ENCODE peak calls at places on chromosomes 6 and 20, in four cellular contexts. One of them, this sample, is unnamed.

GRCh38 chr6:110518281-110518623 is 41.8 kb upstream of the SLC22A16 start:
- DNase-seq in HL-60: no peak
- DNase-seq in breast epithelium: no peak
- DNase-seq in cardiac muscle cell: peak; percentile 48
- DNase-seq in this sample: no peak

GRCh38 chr20:5996765-5997164 is 46.3 kb downstream of the MCM8 start:
- DNase-seq in HL-60: no peak
- DNase-seq in breast epithelium: no peak
- DNase-seq in cardiac muscle cell: no peak
- DNase-seq in this sample: no peak

GRCh38 chr20:10536531-10536930 is 101.4 kb downstream of the SLX4IP start:
- DNase-seq in HL-60: no peak
- DNase-seq in breast epithelium: peak; percentile 54
- DNase-seq in cardiac muscle cell: peak; percentile 60
- DNase-seq in this sample: no peak

GRCh38 chr20:58352454-58352853 is 36.6 kb upstream of the VAPB start:
- DNase-seq in cardiac muscle cell: no peak
- DNase-seq in breast epithelium: no peak
- DNase-seq in HL-60: no peak
- DNase-seq in this sample: no peak

GRCh38 chr6:10310826-10311225 is 104.0 kb downstream of the TFAP2A start:
- DNase-seq in breast epithelium: peak; percentile 28
- DNase-seq in HL-60: no peak
- DNase-seq in cardiac muscle cell: no peak
- DNase-seq in this sample: no peak

GRCh38 chr6:126886106-126886505 is 232.4 kb upstream of the RSPO3 start:
- DNase-seq in HL-60: no peak
- DNase-seq in breast epithelium: no peak
- DNase-seq in cardiac muscle cell: peak; percentile 3
- DNase-seq in this sample: no peak

GRCh38 chr6:137102050-137102848 is 57.5 kb upstream of the IL20RA start:
- DNase-seq in breast epithelium: no peak
- DNase-seq in HL-60: no peak
- DNase-seq in cardiac muscle cell: no peak
- DNase-seq in this sample: no peak

GRCh38 chr6:130967502-130968469 is 95.3 kb downstream of the EPB41L2 start:
- DNase-seq in HL-60: no peak
- DNase-seq in breast epithelium: no peak
- DNase-seq in cardiac muscle cell: no peak
- DNase-seq in this sample: no peak

GRCh38 chr20:44615169-44615791 is 32.9 kb downstream of the PKIG start:
- DNase-seq in cardiac muscle cell: peak; percentile 48
- DNase-seq in breast epithelium: no peak
- DNase-seq in HL-60: no peak
- DNase-seq in this sample: no peak

GRCh38 chr6:69865126-69865525 is 1.2 kb upstream of the COL19A1 start:
- DNase-seq in cardiac muscle cell: peak; percentile 63
- DNase-seq in breast epithelium: no peak
- DNase-seq in HL-60: no peak
- DNase-seq in this sample: no peak

GRCh38 chr6:123841067-123841896 is 37.6 kb downstream of the NKAIN2 start:
- DNase-seq in breast epithelium: no peak
- DNase-seq in HL-60: no peak
- DNase-seq in cardiac muscle cell: no peak
- DNase-seq in this sample: no peak

GRCh38 chr6:111129003-111129402 is 41.7 kb downstream of the SLC16A10 start:
- DNase-seq in breast epithelium: no peak
- DNase-seq in cardiac muscle cell: peak; percentile 25
- DNase-seq in HL-60: no peak
- DNase-seq in this sample: no peak

GRCh38 chr6:15288856-15289255 is 43.0 kb downstream of the JARID2 start:
- DNase-seq in HL-60: no peak
- DNase-seq in cardiac muscle cell: no peak
- DNase-seq in breast epithelium: no peak
- DNase-seq in this sample: no peak

GRCh38 chr6:12720310-12720709 is 3.7 kb downstream of the PHACTR1 start:
- DNase-seq in cardiac muscle cell: no peak
- DNase-seq in HL-60: no peak
- DNase-seq in breast epithelium: no peak
- DNase-seq in this sample: no peak

GRCh38 chr20:50003253-50003656 is 20.5 kb downstream of the SNAI1 start:
- DNase-seq in breast epithelium: no peak
- DNase-seq in cardiac muscle cell: peak; percentile 98
- DNase-seq in HL-60: peak; percentile 95
- DNase-seq in this sample: peak; percentile 81

GRCh38 chr6:100084301-100085161 is 90.5 kb upstream of the MCHR2 start:
- DNase-seq in breast epithelium: no peak
- DNase-seq in cardiac muscle cell: peak; percentile 80
- DNase-seq in HL-60: no peak
- DNase-seq in this sample: no peak

GRCh38 chr20:11796041-11796440 is 121.7 kb upstream of the BTBD3 start:
- DNase-seq in HL-60: no peak
- DNase-seq in breast epithelium: no peak
- DNase-seq in cardiac muscle cell: peak; percentile 40
- DNase-seq in this sample: no peak

GRCh38 chr6:147566244-147566898 is 57.9 kb downstream of the SAMD5 start:
- DNase-seq in cardiac muscle cell: no peak
- DNase-seq in HL-60: no peak
- DNase-seq in breast epithelium: no peak
- DNase-seq in this sample: no peak

GRCh38 chr6:107866606-107867301 is 42.6 kb upstream of the SCML4 start:
- DNase-seq in cardiac muscle cell: peak; percentile 55
- DNase-seq in breast epithelium: no peak
- DNase-seq in HL-60: no peak
- DNase-seq in this sample: no peak

GRCh38 chr20:43119720-43120119 is 70.0 kb downstream of the PTPRT start:
- DNase-seq in HL-60: no peak
- DNase-seq in breast epithelium: no peak
- DNase-seq in cardiac muscle cell: no peak
- DNase-seq in this sample: no peak

GRCh38 chr20:43123180-43123579 is 66.5 kb downstream of the PTPRT start:
- DNase-seq in cardiac muscle cell: no peak
- DNase-seq in HL-60: no peak
- DNase-seq in breast epithelium: no peak
- DNase-seq in this sample: no peak

GRCh38 chr20:43124261-43124660 is 65.4 kb downstream of the PTPRT start:
- DNase-seq in HL-60: no peak
- DNase-seq in cardiac muscle cell: no peak
- DNase-seq in breast epithelium: no peak
- DNase-seq in this sample: no peak
- TF ChIP-seq CTCF in HL-60: no peak
- TF ChIP-seq CTCF in cardiac muscle cell: no peak
- TF ChIP-seq CTCF in breast epithelium: no peak
- TF ChIP-seq CTCF in this sample: no peak

GRCh38 chr6:2868637-2869379 is 27.1 kb upstream of the SERPINB1 start:
- DNase-seq in cardiac muscle cell: no peak
- DNase-seq in breast epithelium: no peak
- DNase-seq in HL-60: no peak
- DNase-seq in this sample: no peak
- TF ChIP-seq CTCF in cardiac muscle cell: no peak
- TF ChIP-seq CTCF in breast epithelium: no peak
- TF ChIP-seq CTCF in HL-60: no peak
- TF ChIP-seq CTCF in this sample: no peak

GRCh38 chr20:63652192-63652980 is 838 bp downstream of the STMN3 start:
- DNase-seq in breast epithelium: no peak
- DNase-seq in cardiac muscle cell: peak; percentile 56
- DNase-seq in HL-60: no peak
- DNase-seq in this sample: no peak
- TF ChIP-seq CTCF in breast epithelium: no peak
- TF ChIP-seq CTCF in cardiac muscle cell: no peak
- TF ChIP-seq CTCF in HL-60: no peak
- TF ChIP-seq CTCF in this sample: no peak

GRCh38 chr6:33762713-33763112 is 16.0 kb upstream of the IP6K3 start:
- DNase-seq in breast epithelium: no peak
- DNase-seq in HL-60: no peak
- DNase-seq in cardiac muscle cell: peak; percentile 48
- DNase-seq in this sample: no peak

GRCh38 chr6:33764036-33764435 is 17.3 kb upstream of the IP6K3 start:
- DNase-seq in breast epithelium: no peak
- DNase-seq in HL-60: no peak
- DNase-seq in cardiac muscle cell: no peak
- DNase-seq in this sample: no peak

GRCh38 chr6:33761581-33761921 is 14.8 kb upstream of the IP6K3 start:
- DNase-seq in HL-60: no peak
- DNase-seq in cardiac muscle cell: no peak
- DNase-seq in breast epithelium: no peak
- DNase-seq in this sample: no peak

GRCh38 chr6:33763483-33763882 is 16.8 kb upstream of the IP6K3 start:
- DNase-seq in HL-60: no peak
- DNase-seq in cardiac muscle cell: peak; percentile 65
- DNase-seq in breast epithelium: no peak
- DNase-seq in this sample: no peak

DNA sequence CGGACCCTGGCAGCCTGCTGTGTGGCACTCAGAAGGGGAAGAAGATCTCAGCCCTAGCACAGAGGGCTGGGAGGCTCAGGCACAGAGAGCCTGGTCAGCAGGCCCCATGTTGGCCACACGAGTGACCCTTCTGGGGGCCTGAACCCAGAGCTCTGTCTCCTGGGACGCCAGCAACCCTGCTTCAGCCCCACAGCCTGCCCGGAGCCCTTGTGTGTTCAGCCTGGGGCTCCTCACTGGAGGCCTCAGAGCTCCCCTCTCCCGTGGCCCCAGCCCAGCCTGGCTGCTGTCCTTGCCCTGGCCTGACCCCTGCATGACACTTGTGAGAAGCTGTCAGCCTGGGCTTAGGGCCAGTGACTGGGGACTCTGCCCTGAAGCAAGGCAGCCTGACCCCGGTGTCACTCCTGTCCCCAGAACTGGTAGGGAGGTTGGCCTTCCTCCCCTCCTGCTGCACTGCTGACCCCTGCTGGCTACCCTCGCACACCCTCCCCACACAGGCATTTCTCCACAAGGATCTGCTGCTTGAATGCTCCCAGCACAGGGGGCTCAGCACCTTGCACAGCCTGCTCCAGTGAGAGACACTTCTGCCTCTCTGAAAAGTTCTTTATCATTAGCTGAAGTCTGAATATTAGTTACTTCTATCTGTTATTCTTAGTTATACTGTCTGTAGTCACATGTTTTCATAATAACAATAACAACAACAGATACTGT is 15.4 kb upstream of the IP6K3 start:
- DNase-seq in breast epithelium: peak; percentile 36
- DNase-seq in HL-60: peak; percentile 39
- DNase-seq in cardiac muscle cell: peak; percentile 61
- DNase-seq in this sample: no peak
- TF ChIP-seq CTCF in breast epithelium: no peak
- TF ChIP-seq CTCF in HL-60: peak; percentile 83
- TF ChIP-seq CTCF in cardiac muscle cell: peak; percentile 69
- TF ChIP-seq CTCF in this sample: peak; percentile 40

DNA sequence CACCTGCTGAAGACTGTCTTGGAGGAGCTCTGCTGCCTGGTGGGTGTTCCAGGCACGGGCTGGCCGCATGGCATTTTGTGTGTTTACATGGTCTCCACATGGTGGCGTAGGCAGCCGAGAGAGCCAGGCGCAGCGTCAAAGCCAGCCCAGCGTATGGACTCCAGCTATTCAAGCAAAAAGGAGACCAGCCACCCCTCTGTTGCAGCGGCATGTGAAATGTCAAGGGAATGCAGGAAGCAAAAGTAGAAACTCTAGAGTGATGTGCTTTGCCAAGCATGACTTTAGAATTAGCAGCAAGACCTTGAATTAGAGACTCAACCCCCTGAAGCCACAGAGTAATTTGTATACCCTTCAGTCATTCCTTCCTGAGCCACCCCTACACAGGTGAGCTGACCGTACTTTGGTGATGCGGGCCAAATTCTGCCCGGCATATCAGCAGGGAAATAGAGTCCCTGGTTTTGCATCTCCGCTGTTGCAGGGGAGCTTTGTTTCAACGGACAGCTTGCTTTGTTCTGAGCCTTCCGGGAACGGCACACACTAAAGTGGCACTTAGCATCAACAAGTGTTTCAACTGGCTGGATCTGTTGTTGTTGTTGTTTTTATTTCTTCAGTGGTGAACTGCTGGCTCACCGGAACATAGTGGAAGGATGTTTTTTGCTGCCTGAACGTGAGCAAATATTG is 48.5 kb downstream of the FNDC1 start:
- DNase-seq in HL-60: peak; percentile 5
- DNase-seq in breast epithelium: no peak
- DNase-seq in cardiac muscle cell: peak; percentile 58
- DNase-seq in this sample: no peak
- TF ChIP-seq CTCF in HL-60: peak; percentile 21
- TF ChIP-seq CTCF in breast epithelium: no peak
- TF ChIP-seq CTCF in cardiac muscle cell: peak; percentile 48
- TF ChIP-seq CTCF in this sample: no peak

This sample was measured in CD14-positive monocyte.